ENCODE peak calls at places on chromosomes 4 and X, in five cellular contexts. U is uterus, O is HFF-Myc, Z is cardiac fibroblast, F is suprapubic skin. A is an unnamed sample.

GRCh38 chr4:186932631-186933150 is 209.0 kb upstream of the FAT1 start:
- DNase-seq in F (no peak), O (peak), U (no peak), Z (peak), A (no peak)

GRCh38 chrX:13581554-13581953 is 12.2 kb downstream of the EGFL6 start:
- DNase-seq in U (no peak), F (no peak), Z (peak), O (no peak), A (no peak)

GRCh38 chr4:154137320-154137905 is 348.5 kb upstream of the SFRP2 start:
- DNase-seq in Z (no peak), O (no peak), U (no peak), F (no peak), A (no peak)

GRCh38 chr4:72970756-72971155 is 98.8 kb downstream of the COX18 start:
- DNase-seq in Z (no peak), U (no peak), F (no peak), O (no peak), A (no peak)

GRCh38 chr4:7194251-7195137 is 2.2 kb downstream of the SORCS2 start:
- DNase-seq in U (peak), F (peak), O (no peak), Z (no peak), A (peak)

GRCh38 chrX:48864210-48864609 is 28.8 kb upstream of the PCSK1N start:
- DNase-seq in F (no peak), U (no peak), Z (peak), O (no peak), A (peak)

GRCh38 chr4:10965196-10965595 is 280.6 kb upstream of the CLNK start:
- DNase-seq in O (no peak), Z (no peak), U (no peak), F (no peak), A (no peak)

GRCh38 chr4:100284302-100284701 is 94.0 kb upstream of the DDIT4L start:
- DNase-seq in F (no peak), U (no peak), O (no peak), Z (no peak), A (no peak)

GRCh38 chr4:76896731-76897521 is 1.0 kb downstream of the SOWAHB start:
- DNase-seq in F (no peak), Z (peak), O (no peak), U (no peak), A (peak)

GRCh38 chrX:28920141-28920540 is 332.9 kb downstream of the IL1RAPL1 start:
- DNase-seq in O (no peak), Z (peak), U (no peak), F (no peak), A (no peak)

GRCh38 chr4:135325264-135325663 is 1123.7 kb upstream of the PABPC4L start:
- DNase-seq in Z (no peak), U (no peak), O (no peak), F (no peak), A (no peak)

GRCh38 chr4:107977482-107977881 is 12.2 kb upstream of the HADH start:
- DNase-seq in Z (no peak), U (no peak), F (no peak), O (no peak), A (no peak)

GRCh38 chr4:153787156-153787555 is 1.7 kb downstream of the SFRP2 start:
- DNase-seq in U (no peak), O (no peak), Z (no peak), F (no peak), A (no peak)

GRCh38 chrX:25015486-25016360 is at the start of gene ARX:
- DNase-seq in U (no peak), F (no peak), Z (peak), O (no peak), A (peak)

GRCh38 chr4:176584031-176584430 is 208.7 kb downstream of the VEGFC start:
- DNase-seq in Z (no peak), U (no peak), F (no peak), O (no peak), A (no peak)

GRCh38 chr4:119025440-119025839 is 110.2 kb upstream of the MYOZ2 start:
- DNase-seq in O (no peak), F (no peak), Z (peak), U (peak), A (peak)

GRCh38 chrX:108322243-108322642 is 116.0 kb downstream of the COL4A6 start:
- DNase-seq in Z (no peak), O (no peak), F (no peak), U (no peak), A (no peak)

GRCh38 chrX:102651968-102652744 is 873 bp downstream of the GPRASP1 start:
- DNase-seq in Z (peak), O (no peak), U (peak), F (no peak), A (peak)

GRCh38 chrX:137568741-137569469 is 3.0 kb downstream of the ZIC3 start:
- DNase-seq in O (no peak), U (no peak), Z (no peak), F (no peak), A (no peak)

GRCh38 chr4:179415842-179416223 is 1973.6 kb upstream of the AGA start:
- DNase-seq in O (no peak), F (no peak), U (no peak), Z (no peak), A (no peak)

GRCh38 chr4:127505203-127505602 is 127.6 kb upstream of the INTU start:
- DNase-seq in Z (peak), U (no peak), O (peak), F (no peak), A (peak)